ENCODE peak calls at places on chromosome 11, in four cellular contexts. Z, P, U and X are unnamed samples.

GRCh38 chr11:70555092-70555491 is 156.8 kb downstream of the CTTN start:
- DNase-seq in P (no peak), Z (no peak), U (no peak), X (no peak)

GRCh38 chr11:82462588-82462987 is 271.1 kb downstream of the FAM181B start:
- DNase-seq in Z (no peak), P (no peak), U (no peak), X (no peak)

GRCh38 chr11:26779466-26779865 is 57.6 kb upstream of the SLC5A12 start:
- DNase-seq in Z (no peak), P (no peak), U (no peak), X (no peak)

GRCh38 chr11:66489636-66490035 is 9.4 kb downstream of the DPP3 start:
- DNase-seq in Z (no peak), P (no peak), U (no peak), X (no peak)

GRCh38 chr11:69313992-69314391 is 20.0 kb downstream of the MYEOV start:
- DNase-seq in P (no peak), U (no peak), Z (no peak), X (no peak)

GRCh38 chr11:45285289-45285828 is 782 bp downstream of the SYT13 start:
- DNase-seq in Z (no peak), U (no peak), P (no peak), X (no peak)

GRCh38 chr11:1568451-1568911 is 3.6 kb downstream of the DUSP8 start:
- DNase-seq in Z (no peak), P (no peak), U (no peak), X (no peak)

GRCh38 chr11:118133816-118134215 is 18.8 kb downstream of the SCN4B start:
- DNase-seq in Z (no peak), P (no peak), U (no peak), X (no peak)

GRCh38 chr11:12473366-12473765 is 96.0 kb downstream of the PARVA start:
- DNase-seq in U (no peak), Z (no peak), P (no peak), X (no peak)

GRCh38 chr11:115256326-115257197 is 247.7 kb downstream of the CADM1 start:
- DNase-seq in U (no peak), P (peak), Z (no peak), X (no peak)

GRCh38 chr11:85595285-85595884 is 31.8 kb downstream of the DLG2 start:
- DNase-seq in P (peak), Z (peak), U (peak), X (peak)

GRCh38 chr11:18617688-18618340 is 16.3 kb downstream of the SPTY2D1 start:
- DNase-seq in U (no peak), P (peak), Z (no peak), X (no peak)

GRCh38 chr11:68341557-68342458 is 29.4 kb downstream of the LRP5 start:
- DNase-seq in U (no peak), Z (no peak), P (no peak), X (no peak)

GRCh38 chr11:125376117-125376516 is 119.9 kb downstream of the FEZ1 start:
- DNase-seq in Z (no peak), P (no peak), U (no peak), X (no peak)

GRCh38 chr11:39651857-39652461 is 1807.5 kb downstream of the LRRC4C start:
- DNase-seq in U (no peak), Z (no peak), P (no peak), X (no peak)

GRCh38 chr11:134634897-134635831 is 223.1 kb upstream of the B3GAT1 start:
- DNase-seq in Z (no peak), P (no peak), U (no peak), X (no peak)

GRCh38 chr11:60204922-60205321 is 22.0 kb upstream of the MS4A6A start:
- DNase-seq in P (no peak), U (no peak), Z (no peak), X (no peak)

GRCh38 chr11:69296890-69297224 is 2.9 kb downstream of the MYEOV start:
- DNase-seq in U (no peak), P (no peak), Z (no peak), X (no peak)

GRCh38 chr11:69799582-69799981 is 19.6 kb downstream of the FGF3 start:
- DNase-seq in P (no peak), Z (peak), U (peak), X (peak)

GRCh38 chr11:2378527-2379210 is 1.6 kb downstream of the CD81 start:
- DNase-seq in P (no peak), U (no peak), Z (no peak), X (no peak)

GRCh38 chr11:6646040-6646439 is 9.6 kb downstream of the DCHS1 start:
- DNase-seq in Z (peak), U (no peak), P (no peak), X (no peak)

GRCh38 chr11:6925636-6926207 is 504 bp upstream of the ZNF215 start:
- DNase-seq in Z (peak), U (no peak), P (no peak), X (peak)

GRCh38 chr11:70866834-70867233 is 385.5 kb downstream of the SHANK2 start:
- DNase-seq in U (no peak), P (no peak), Z (no peak), X (no peak)

GRCh38 chr11:79342686-79343085 is 98.1 kb downstream of the TENM4 start:
- DNase-seq in P (no peak), U (no peak), Z (no peak), X (no peak)

GRCh38 chr11:121552160-121552559 is 99.4 kb upstream of the SORL1-AS1 start:
- DNase-seq in Z (no peak), U (no peak), P (no peak), X (no peak)

GRCh38 chr11:67211656-67212436 is 54.4 kb upstream of the GRK2 start:
- DNase-seq in Z (no peak), P (no peak), U (no peak), X (no peak)

GRCh38 chr11:16909375-16910035 is 104.7 kb downstream of the PLEKHA7 start:
- DNase-seq in Z (no peak), P (peak), U (no peak), X (no peak)

GRCh38 chr11:55726715-55727324 is 46.4 kb upstream of the OR5D13 start:
- DNase-seq in U (no peak), P (no peak), Z (peak), X (no peak)

GRCh38 chr11:32529994-32530588 is 53.5 kb upstream of the EIF3M start:
- DNase-seq in P (peak), Z (no peak), U (no peak), X (no peak)

GRCh38 chr11:44955019-44955738 is 4.5 kb upstream of the TP53I11 start:
- DNase-seq in P (no peak), U (no peak), Z (peak), X (no peak)

GRCh38 chr11:20089796-20090653 is 70.2 kb downstream of the DBX1 start:
- DNase-seq in P (no peak), U (peak), Z (peak), X (no peak)

GRCh38 chr11:73139476-73140198 is 2.5 kb downstream of the FCHSD2 start:
- DNase-seq in U (peak), P (no peak), Z (no peak), X (no peak)

GRCh38 chr11:503179-503981 is 3.7 kb downstream of the RNH1 start:
- DNase-seq in U (no peak), Z (peak), P (peak), X (no peak)

GRCh38 chr11:27239305-27239942 is 123.6 kb downstream of the CCDC34 start:
- DNase-seq in P (no peak), Z (no peak), U (no peak), X (no peak)

GRCh38 chr11:106271126-106271525 is 193.7 kb downstream of the AASDHPPT start:
- DNase-seq in Z (no peak), U (no peak), P (no peak), X (no peak)

GRCh38 chr11:73267122-73267846 is 4.9 kb upstream of the P2RY6 start:
- DNase-seq in Z (no peak), P (no peak), U (no peak), X (no peak)

DNA sequence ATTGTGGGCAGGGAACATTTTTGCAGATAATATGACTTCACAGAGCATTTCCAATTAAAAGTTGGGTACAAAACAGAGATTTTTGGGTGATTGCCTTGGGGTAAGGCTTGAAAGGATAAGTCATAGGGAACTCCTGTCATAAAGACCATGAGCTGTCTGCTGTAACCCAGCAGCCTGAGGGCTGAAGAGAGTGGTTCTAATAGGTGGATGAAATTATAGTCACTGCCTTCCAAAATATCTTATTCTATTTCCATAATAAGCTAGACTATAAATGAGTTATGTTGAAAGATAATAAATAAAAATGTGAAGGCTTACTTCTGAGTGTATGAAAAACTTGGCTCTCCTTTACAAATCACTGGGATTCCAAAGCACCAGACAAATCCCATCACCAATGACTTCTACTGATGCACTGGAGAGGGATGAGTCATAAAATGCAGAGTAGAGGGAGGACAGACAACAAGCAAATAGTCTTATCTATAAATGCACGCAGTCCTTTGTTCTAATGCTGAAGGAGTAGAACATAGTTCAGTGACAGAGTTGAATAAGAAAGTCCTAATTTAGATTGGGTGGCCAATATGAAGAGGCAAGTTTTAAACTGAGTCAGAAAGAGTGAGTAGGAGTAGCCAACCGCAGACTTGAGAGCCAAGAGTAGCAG is 775.1 kb upstream of the LRRC4C start:
- DNase-seq in P (no peak), Z (no peak), U (no peak), X (no peak)
- TF ChIP-seq POLR2AphosphoS5 in P (no peak), Z (no peak), U (no peak), X (no peak)

GRCh38 chr11:131471976-131472375 is 101.6 kb downstream of the NTM start:
- DNase-seq in Z (no peak), U (no peak), P (no peak), X (no peak)

GRCh38 chr11:131470526-131470925 is 100.1 kb downstream of the NTM start:
- DNase-seq in P (no peak), U (no peak), Z (no peak), X (no peak)

GRCh38 chr11:131474947-131475346 is 104.5 kb downstream of the NTM start:
- DNase-seq in P (no peak), Z (no peak), U (no peak), X (no peak)

GRCh38 chr11:131476266-131476665 is 105.9 kb downstream of the NTM start:
- DNase-seq in Z (no peak), U (no peak), P (no peak), X (no peak)

GRCh38 chr11:131473510-131473909 is 103.1 kb downstream of the NTM start:
- DNase-seq in U (no peak), P (no peak), Z (no peak), X (no peak)
- H2AFZ ChIP-seq in U (no peak), P (no peak), Z (no peak), X (no peak)

DNA sequence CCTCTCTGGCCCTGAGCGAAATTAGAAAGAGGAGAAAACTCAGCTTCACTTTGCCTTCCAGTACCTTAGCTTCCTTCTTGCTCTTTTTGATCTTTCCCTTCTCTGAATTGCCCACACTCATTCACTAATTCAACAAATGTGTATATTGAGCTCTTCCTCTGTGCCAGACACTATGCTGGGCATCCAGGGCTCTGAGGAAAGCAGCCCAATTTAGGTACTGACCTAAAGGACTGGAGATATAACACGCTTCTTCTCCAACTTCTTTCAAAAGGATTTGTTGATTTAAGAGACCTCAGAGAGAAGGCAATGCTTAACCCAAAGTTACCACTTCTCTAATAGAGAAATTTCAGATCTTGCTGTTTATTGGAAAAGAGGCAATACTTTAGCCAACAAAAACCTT is 103.6 kb downstream of the TMPRSS5 start:
- DNase-seq in U (no peak), Z (no peak), P (no peak), X (no peak)
- TF ChIP-seq ZNF274 in U (no peak), Z (no peak), P (no peak), X (no peak)

DNA sequence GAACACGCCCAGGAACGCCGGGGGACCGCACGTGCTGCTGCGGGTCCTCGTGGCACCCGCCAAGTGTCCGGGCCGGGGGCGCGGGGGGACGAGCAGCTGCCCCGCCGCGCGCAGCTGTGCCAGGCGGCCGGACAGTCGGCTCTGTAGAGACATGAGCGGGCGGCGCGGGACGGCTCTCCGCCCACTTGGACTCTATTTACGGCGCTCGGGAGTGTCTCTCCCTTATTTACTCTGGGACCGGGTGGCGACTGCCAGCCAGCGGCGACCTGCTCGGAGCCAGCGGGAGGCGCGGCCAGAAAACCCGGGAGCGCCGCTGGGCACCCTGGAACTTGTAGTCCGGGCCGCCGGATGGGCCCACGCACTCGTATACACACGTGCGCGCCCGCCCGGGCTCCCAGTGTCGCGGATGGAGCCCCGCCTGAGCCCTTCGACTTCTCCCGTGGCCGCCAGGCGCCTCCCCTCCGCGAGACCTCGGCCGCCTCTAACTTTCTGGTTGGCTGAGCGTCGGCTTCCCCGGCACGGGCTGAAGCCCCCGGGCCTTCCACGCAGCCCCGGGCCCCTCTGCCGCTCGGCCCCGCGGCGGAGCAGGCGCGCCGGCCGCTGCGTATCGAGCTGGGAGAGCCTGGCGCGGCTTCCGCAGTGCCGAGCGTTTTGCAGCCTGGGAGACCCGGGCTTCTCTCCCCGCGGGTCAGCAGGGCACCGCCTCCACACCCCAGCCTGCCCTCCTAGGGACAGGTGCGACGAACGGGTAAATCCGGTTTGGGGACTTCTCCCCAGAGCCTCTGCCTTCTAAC is at the start of gene MACROD1:
- DNase-seq in Z (peak), U (peak), P (no peak), X (peak)
- TF ChIP-seq POLR2AphosphoS5 in Z (peak), U (peak), P (no peak), X (peak)

GRCh38 chr11:116472661-116473060 is 300.1 kb downstream of the BUD13 start:
- DNase-seq in Z (no peak), P (no peak), U (no peak), X (no peak)

GRCh38 chr11:116471608-116472007 is 301.2 kb downstream of the BUD13 start:
- DNase-seq in Z (no peak), U (peak), P (no peak), X (peak)

GRCh38 chr11:116465056-116465455 is 307.7 kb downstream of the BUD13 start:
- DNase-seq in U (no peak), P (no peak), Z (no peak), X (no peak)

GRCh38 chr11:116466231-116466630 is 306.6 kb downstream of the BUD13 start:
- DNase-seq in Z (no peak), P (no peak), U (no peak), X (no peak)

DNA sequence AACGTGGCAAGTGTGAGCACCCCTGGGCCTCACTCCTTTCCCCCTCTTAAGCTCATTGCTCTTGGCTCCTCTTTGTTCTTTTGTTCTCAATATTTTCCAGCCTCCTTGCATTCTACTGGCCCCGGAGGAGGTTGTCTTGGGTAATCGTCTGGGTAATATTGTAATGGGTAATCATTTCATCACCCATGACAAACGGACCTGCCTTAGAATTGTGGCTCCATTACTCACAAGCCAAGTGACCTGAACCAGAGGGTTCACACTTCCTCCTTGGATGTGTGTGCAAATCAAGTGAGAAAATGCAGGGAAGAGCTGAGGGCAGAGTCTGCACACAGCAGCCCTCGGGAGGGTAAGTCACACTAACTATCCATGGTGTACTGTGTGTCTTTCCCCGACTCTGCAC is 305.0 kb downstream of the BUD13 start:
- DNase-seq in P (no peak), Z (no peak), U (no peak), X (no peak)
- H2AFZ ChIP-seq in P (no peak), Z (no peak), U (no peak), X (no peak)

DNA sequence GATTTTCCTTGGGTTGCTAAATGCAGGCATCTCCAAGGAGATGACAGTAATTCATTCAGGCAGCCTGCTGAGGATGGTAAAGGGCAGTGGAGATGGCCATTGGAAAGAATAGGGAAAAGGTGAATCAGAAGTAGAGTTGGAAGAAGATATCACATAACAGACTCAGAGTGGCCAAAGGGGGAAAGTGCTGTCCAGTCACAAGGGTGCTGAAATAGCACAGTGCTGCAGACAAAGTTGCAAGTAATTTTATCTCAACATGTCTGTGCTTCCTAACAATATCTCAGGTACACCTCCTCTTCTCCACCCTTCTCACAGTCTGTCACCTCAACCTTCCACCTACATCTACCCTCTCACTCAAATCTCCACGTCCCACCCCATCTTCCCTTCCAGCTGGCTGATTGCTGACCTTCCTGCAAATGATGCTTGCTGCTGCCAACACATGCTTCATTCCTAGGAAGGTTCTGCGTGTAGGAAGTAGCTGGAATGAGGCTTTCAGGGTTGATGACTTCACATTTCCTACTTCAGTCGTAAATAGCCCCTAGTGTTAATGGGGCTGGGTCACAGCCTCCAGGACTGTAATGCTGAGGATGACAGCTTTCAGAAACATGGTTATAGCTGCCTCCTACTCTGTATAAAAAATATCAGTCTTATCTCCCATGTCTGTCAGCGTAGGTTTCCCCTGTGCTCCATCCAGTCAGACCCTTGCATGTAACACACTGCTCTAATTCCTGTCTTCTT is 123.9 kb downstream of the CTNND1 start:
- DNase-seq in Z (no peak), P (no peak), U (peak), X (no peak)
- TF ChIP-seq ZNF274 in Z (no peak), P (no peak), U (no peak), X (no peak)

DNA sequence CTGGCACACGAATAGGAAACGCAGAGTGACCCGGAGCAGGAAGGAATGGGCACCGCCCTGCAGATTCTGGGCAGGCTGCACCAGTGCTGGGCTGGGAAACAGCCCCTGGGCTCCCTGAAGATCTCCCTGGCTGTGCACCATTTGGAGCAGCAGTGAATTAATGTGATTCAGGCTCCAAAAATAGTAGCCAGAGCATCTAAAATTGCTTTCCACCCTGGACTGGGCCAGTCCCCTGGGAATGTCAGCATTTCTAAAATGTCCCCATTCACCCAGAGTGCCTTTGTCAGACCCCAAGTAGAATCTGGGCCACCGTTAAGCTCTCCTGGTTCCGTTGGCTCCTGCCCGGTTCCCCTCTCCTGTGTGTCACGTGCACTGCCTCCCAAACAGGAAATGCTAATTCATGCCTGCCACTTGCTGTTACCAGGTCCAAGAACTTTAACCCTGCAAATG is 18.5 kb downstream of the IRAG1 start:
- DNase-seq in U (no peak), P (no peak), Z (no peak), X (no peak)
- TF ChIP-seq POLR2AphosphoS5 in U (no peak), P (no peak), Z (no peak), X (no peak)

GRCh38 chr11:95346207-95346718 is 115.3 kb upstream of the SESN3 start:
- DNase-seq in Z (no peak), U (no peak), P (no peak), X (no peak)
- H2AFZ ChIP-seq in Z (no peak), U (no peak), P (no peak), X (no peak)

GRCh38 chr11:63802637-63803414 is 10.4 kb upstream of the SPINDOC start:
- DNase-seq in U (no peak), Z (peak), P (no peak), X (peak)
- TF ChIP-seq ZNF274 in U (no peak), Z (no peak), P (no peak), X (no peak)

GRCh38 chr11:87574193-87574592 is 536.5 kb downstream of the TMEM135 start:
- DNase-seq in P (no peak), Z (no peak), U (no peak), X (no peak)

GRCh38 chr11:87573708-87574107 is 536.0 kb downstream of the TMEM135 start:
- DNase-seq in U (no peak), Z (no peak), P (no peak), X (no peak)
- TF ChIP-seq POLR2AphosphoS5 in U (no peak), Z (no peak), P (no peak), X (no peak)